ENCODE peak calls at places on chromosomes 4 and X, in nine cellular contexts. C is activated T-cell treated with anti-CD3 and anti-CD28 coated beads, Interleukin-2, amount 50 U/mL, for 24 hours; N is mucosa of descending colon; G is mammary epithelial cell; Q is NCI-H69; F is coronary artery; L is kidney glomerular epithelial cell; Z is NCI-H2107; R is upper lobe of right lung. I is an unnamed sample.

GRCh38 chr4:77395481-77395880 is 210.1 kb upstream of the CXCL13 start:
- DNase-seq in C (no peak), N (no peak), G (no peak), Q (no peak), F (no peak), L (no peak), Z (no peak), R (no peak), I (no peak)

GRCh38 chrX:72030431-72030830 is 101.3 kb downstream of the RTL5 start:
- DNase-seq in C (no peak), N (no peak), G (no peak), Q (no peak), F (no peak), L (no peak), Z (no peak), R (no peak), I (no peak)

GRCh38 chr4:119242417-119242816 is 29.9 kb downstream of the USP53 start:
- DNase-seq in C (no peak), N (no peak), G (no peak), Q (no peak), F (no peak), L (no peak), Z (no peak), R (no peak), I (no peak)

GRCh38 chr4:52051213-52051614 is at the start of gene SPATA18:
- DNase-seq in C (peak; percentile 27), N (peak; percentile 58), G (peak; percentile 41), Q (peak; percentile 74), F (no peak), L (no peak), Z (no peak), R (peak; percentile 76), I (peak; percentile 43)

GRCh38 chr4:174522183-174523002 is at the start of gene HPGD:
- DNase-seq in C (peak; percentile 71), N (peak; percentile 85), G (peak; percentile 20), Q (peak; percentile 81), F (no peak), L (no peak), Z (no peak), R (peak; percentile 92), I (peak; percentile 53)

GRCh38 chrX:85221361-85221760 is 22.2 kb downstream of the SATL1 start:
- DNase-seq in C (no peak), N (no peak), G (no peak), Q (no peak), F (no peak), L (no peak), Z (no peak), R (no peak), I (no peak)

GRCh38 chr4:136818811-136819210 is 713.5 kb downstream of the PCDH18 start:
- DNase-seq in C (no peak), N (no peak), G (no peak), Q (peak; percentile 5), F (no peak), L (no peak), Z (no peak), R (no peak), I (no peak)

GRCh38 chr4:24473309-24473721 is 111.0 kb downstream of the DHX15 start:
- DNase-seq in C (no peak), N (no peak), G (peak; percentile 11), Q (peak; percentile 56), F (no peak), L (peak; percentile 26), Z (no peak), R (no peak), I (peak; percentile 42)

GRCh38 chr4:22991576-22991975 is 298.8 kb downstream of the GBA3 start:
- DNase-seq in C (no peak), N (no peak), G (no peak), Q (no peak), F (no peak), L (no peak), Z (no peak), R (no peak), I (no peak)

GRCh38 chr4:108130955-108131354 is 37.8 kb downstream of the LEF1 start:
- DNase-seq in C (no peak), N (no peak), G (no peak), Q (peak; percentile 36), F (no peak), L (no peak), Z (no peak), R (no peak), I (peak; percentile 2)

GRCh38 chr4:5752803-5753184 is 41.8 kb downstream of the EVC start:
- DNase-seq in C (no peak), N (no peak), G (no peak), Q (no peak), F (peak; percentile 50), L (peak; percentile 27), Z (no peak), R (no peak), I (peak; percentile 38)

GRCh38 chr4:169571435-169571834 is 40.9 kb downstream of the NEK1 start:
- DNase-seq in C (no peak), N (no peak), G (peak; percentile 89), Q (no peak), F (no peak), L (no peak), Z (no peak), R (no peak), I (no peak)

GRCh38 chr4:144645102-144645469 is 870 bp upstream of the HHIP start:
- DNase-seq in C (no peak), N (peak; percentile 47), G (no peak), Q (peak; percentile 51), F (no peak), L (no peak), Z (no peak), R (peak; percentile 77), I (no peak)

GRCh38 chrX:134622813-134623185 is 35.5 kb downstream of the PLAC1 start:
- DNase-seq in C (no peak), N (no peak), G (peak; percentile 61), Q (no peak), F (no peak), L (no peak), Z (no peak), R (no peak), I (no peak)

GRCh38 chrX:22276781-22277180 is 4.1 kb downstream of the CBLL2 start:
- DNase-seq in C (no peak), N (no peak), G (peak; percentile 20), Q (no peak), F (no peak), L (no peak), Z (no peak), R (no peak), I (no peak)

GRCh38 chrX:9312922-9313867 is 151.7 kb upstream of the TBL1X start:
- DNase-seq in C (peak; percentile 88), N (peak; percentile 69), G (no peak), Q (peak; percentile 57), F (no peak), L (no peak), Z (no peak), R (peak; percentile 75), I (peak; percentile 17)

GRCh38 chr4:145680902-145681301 is 956 bp downstream of the C4orf51 start:
- DNase-seq in C (no peak), N (no peak), G (no peak), Q (peak; percentile 22), F (no peak), L (no peak), Z (no peak), R (no peak), I (no peak)

GRCh38 chrX:95427389-95427788 is 1257.3 kb upstream of the DIAPH2 start:
- DNase-seq in C (no peak), N (no peak), G (peak; percentile 59), Q (peak; percentile 1), F (no peak), L (no peak), Z (no peak), R (no peak), I (peak; percentile 28)

GRCh38 chr4:80142396-80143304 is 54.7 kb upstream of the PRDM8 start:
- DNase-seq in C (no peak), N (no peak), G (no peak), Q (no peak), F (no peak), L (no peak), Z (no peak), R (no peak), I (no peak)

GRCh38 chrX:110746014-110746413 is 49.6 kb downstream of the CHRDL1 start:
- DNase-seq in C (no peak), N (no peak), G (no peak), Q (peak; percentile 4), F (no peak), L (no peak), Z (no peak), R (no peak), I (no peak)

GRCh38 chr4:24889991-24890390 is 22.9 kb downstream of the CCDC149 start:
- DNase-seq in C (no peak), N (no peak), G (no peak), Q (no peak), F (no peak), L (no peak), Z (no peak), R (no peak), I (no peak)

GRCh38 chr4:73945674-73946449 is 36.0 kb downstream of the PF4 start:
- DNase-seq in C (no peak), N (no peak), G (no peak), Q (no peak), F (no peak), L (no peak), Z (no peak), R (no peak), I (no peak)

GRCh38 chrX:28920554-28920953 is 333.3 kb downstream of the IL1RAPL1 start:
- DNase-seq in C (no peak), N (no peak), G (no peak), Q (peak; percentile 95), F (no peak), L (no peak), Z (peak; percentile 47), R (no peak), I (no peak)

GRCh38 chr4:24763631-24764302 is 31.6 kb upstream of the SOD3 start:
- DNase-seq in C (no peak), N (no peak), G (peak; percentile 97), Q (peak; percentile 2), F (no peak), L (peak; percentile 60), Z (no peak), R (no peak), I (no peak)

GRCh38 chrX:51876441-51876840 is 17.0 kb upstream of the MAGED1 start:
- DNase-seq in C (no peak), N (no peak), G (no peak), Q (no peak), F (no peak), L (no peak), Z (no peak), R (no peak), I (no peak)

GRCh38 chrX:48864210-48864609 is 28.8 kb upstream of the PCSK1N start:
- DNase-seq in C (no peak), N (no peak), G (peak; percentile 64), Q (no peak), F (no peak), L (peak; percentile 15), Z (no peak), R (no peak), I (peak; percentile 66)

GRCh38 chr4:76546282-76547166 is 111.5 kb downstream of the SHROOM3 start:
- DNase-seq in C (no peak), N (no peak), G (peak; percentile 72), Q (no peak), F (no peak), L (peak; percentile 87), Z (peak; percentile 8), R (no peak), I (peak; percentile 57)

GRCh38 chr4:7767966-7768365 is 171.7 kb downstream of the AFAP1 start:
- DNase-seq in C (no peak), N (no peak), G (no peak), Q (no peak), F (no peak), L (no peak), Z (no peak), R (no peak), I (no peak)

GRCh38 chrX:119121341-119121740 is 6.3 kb downstream of the KIAA1210 start:
- DNase-seq in C (no peak), N (no peak), G (no peak), Q (no peak), F (no peak), L (peak; percentile 0), Z (no peak), R (no peak), I (no peak)

GRCh38 chrX:118627084-118627758 is 100.2 kb upstream of the IL13RA1 start:
- DNase-seq in C (no peak), N (no peak), G (peak; percentile 13), Q (peak; percentile 31), F (no peak), L (no peak), Z (no peak), R (no peak), I (peak; percentile 0)

GRCh38 chr4:150543042-150543441 is 38.9 kb upstream of the MAB21L2 start:
- DNase-seq in C (no peak), N (no peak), G (no peak), Q (peak; percentile 30), F (no peak), L (no peak), Z (no peak), R (no peak), I (no peak)